ENCODE peak calls at places on chromosomes 2 and 18, in seven cellular contexts. W, I, G, X, T, L and V are unnamed samples.

GRCh38 chr2:75246441-75247167 is 47.3 kb upstream of the TACR1 start:
- DNase-seq in W (no peak), I (peak), G (no peak), X (no peak), T (no peak), L (peak), V (no peak)

GRCh38 chr18:1914489-1914888 is 656.8 kb downstream of the METTL4 start:
- DNase-seq in W (no peak), I (no peak), G (no peak), X (no peak), T (peak), L (no peak), V (no peak)

GRCh38 chr2:17915811-17916523 is 37.5 kb downstream of the KCNS3 start:
- DNase-seq in W (no peak), I (no peak), G (no peak), X (no peak), T (no peak), L (no peak), V (no peak)

GRCh38 chr2:226671177-226671676 is 128.4 kb downstream of the IRS1 start:
- DNase-seq in W (no peak), I (no peak), G (no peak), X (no peak), T (no peak), L (no peak), V (no peak)

GRCh38 chr2:189545424-189545823 is 35.2 kb downstream of the SLC40A1 start:
- DNase-seq in W (no peak), I (no peak), G (no peak), X (no peak), T (no peak), L (no peak), V (no peak)

GRCh38 chr2:229170907-229171306 is 100.2 kb downstream of the PID1 start:
- DNase-seq in W (no peak), I (no peak), G (no peak), X (no peak), T (no peak), L (peak), V (no peak)

GRCh38 chr2:8573234-8573941 is 108.5 kb upstream of the ID2 start:
- DNase-seq in W (peak), I (no peak), G (no peak), X (no peak), T (no peak), L (no peak), V (no peak)

GRCh38 chr2:219461061-219461514 is 26.4 kb downstream of the SPEG start:
- DNase-seq in W (no peak), I (no peak), G (no peak), X (no peak), T (no peak), L (no peak), V (no peak)

GRCh38 chr18:45227004-45227403 is 388.3 kb upstream of the SLC14A2 start:
- DNase-seq in W (no peak), I (no peak), G (no peak), X (no peak), T (no peak), L (peak), V (no peak)

GRCh38 chr2:241730679-241731293 is 3.6 kb upstream of the D2HGDH start:
- DNase-seq in W (no peak), I (no peak), G (no peak), X (no peak), T (no peak), L (no peak), V (no peak)

GRCh38 chr2:189096769-189097447 is 82.7 kb downstream of the COL5A2 start:
- DNase-seq in W (no peak), I (peak), G (no peak), X (no peak), T (peak), L (peak), V (no peak)

GRCh38 chr2:108980076-108980475 is 8.9 kb downstream of the EDAR start:
- DNase-seq in W (no peak), I (no peak), G (no peak), X (no peak), T (no peak), L (no peak), V (no peak)

GRCh38 chr18:58495634-58496033 is 133.3 kb downstream of the ALPK2 start:
- DNase-seq in W (no peak), I (no peak), G (no peak), X (no peak), T (no peak), L (no peak), V (no peak)

GRCh38 chr2:233129351-233129978 is 69.3 kb downstream of the INPP5D start:
- DNase-seq in W (no peak), I (no peak), G (no peak), X (no peak), T (peak), L (no peak), V (no peak)

GRCh38 chr18:76476665-76477561 is 18.1 kb downstream of the ZNF516 start:
- DNase-seq in W (no peak), I (peak), G (no peak), X (no peak), T (peak), L (peak), V (no peak)

GRCh38 chr2:183079335-183079775 is 808 bp downstream of the DUSP19 start:
- DNase-seq in W (no peak), I (peak), G (no peak), X (no peak), T (no peak), L (peak), V (no peak)

GRCh38 chr2:228866781-228867180 is 404.3 kb downstream of the PID1 start:
- DNase-seq in W (no peak), I (peak), G (no peak), X (no peak), T (no peak), L (no peak), V (no peak)

GRCh38 chr2:150880986-150881385 is 380.7 kb downstream of the RBM43 start:
- DNase-seq in W (no peak), I (no peak), G (no peak), X (no peak), T (no peak), L (no peak), V (no peak)

GRCh38 chr2:55827855-55828254 is 95.7 kb downstream of the EFEMP1 start:
- DNase-seq in W (no peak), I (peak), G (no peak), X (no peak), T (no peak), L (peak), V (no peak)

GRCh38 chr2:180799141-180799540 is 181.3 kb upstream of the UBE2E3 start:
- DNase-seq in W (no peak), I (no peak), G (no peak), X (no peak), T (no peak), L (no peak), V (no peak)

GRCh38 chr2:230757476-230757875 is 44.8 kb downstream of the CAB39 start:
- DNase-seq in W (no peak), I (peak), G (no peak), X (no peak), T (no peak), L (peak), V (no peak)